ENCODE peak calls at places on chromosomes 5 and 9, in four cellular contexts. O is astrocyte, K is K562, T is neural progenitor cell. C is an unnamed sample.

GRCh38 chr5:86795659-86796058 is 177.9 kb downstream of the COX7C start:
- DNase-seq in O (no peak), T (no peak), K (no peak), C (no peak)

GRCh38 chr9:93134018-93134739 is at the start of gene NINJ1:
- DNase-seq in T (peak), K (peak), O (peak), C (peak)

GRCh38 chr5:71932649-71933338 is 174.5 kb upstream of the MAP1B start:
- DNase-seq in O (peak), T (peak), K (peak), C (no peak)

GRCh38 chr9:27162045-27162444 is 53.0 kb downstream of the TEK start:
- DNase-seq in O (peak), K (no peak), T (no peak), C (no peak)

GRCh38 chr5:176507911-176508310 is 29.3 kb downstream of the RNF44 start:
- DNase-seq in K (no peak), T (no peak), O (no peak), C (no peak)

GRCh38 chr9:134917431-134918373 is at the start of gene FCN1:
- DNase-seq in T (no peak), K (no peak), O (no peak), C (no peak)

GRCh38 chr9:98391406-98391805 is 136.0 kb upstream of the TBC1D2 start:
- DNase-seq in O (no peak), K (no peak), T (no peak), C (no peak)

GRCh38 chr9:26262431-26262830 is 584.2 kb upstream of the TUSC1 start:
- DNase-seq in K (no peak), O (no peak), T (no peak), C (no peak)

GRCh38 chr5:74382115-74382514 is 258.4 kb downstream of the ENC1 start:
- DNase-seq in K (no peak), T (no peak), O (no peak), C (no peak)

GRCh38 chr5:74372502-74373445 is 267.8 kb downstream of the ENC1 start:
- DNase-seq in K (no peak), O (peak), T (no peak), C (no peak)

GRCh38 chr5:84729326-84729725 is 344.6 kb upstream of the EDIL3 start:
- DNase-seq in O (peak), K (no peak), T (no peak), C (no peak)

DNA sequence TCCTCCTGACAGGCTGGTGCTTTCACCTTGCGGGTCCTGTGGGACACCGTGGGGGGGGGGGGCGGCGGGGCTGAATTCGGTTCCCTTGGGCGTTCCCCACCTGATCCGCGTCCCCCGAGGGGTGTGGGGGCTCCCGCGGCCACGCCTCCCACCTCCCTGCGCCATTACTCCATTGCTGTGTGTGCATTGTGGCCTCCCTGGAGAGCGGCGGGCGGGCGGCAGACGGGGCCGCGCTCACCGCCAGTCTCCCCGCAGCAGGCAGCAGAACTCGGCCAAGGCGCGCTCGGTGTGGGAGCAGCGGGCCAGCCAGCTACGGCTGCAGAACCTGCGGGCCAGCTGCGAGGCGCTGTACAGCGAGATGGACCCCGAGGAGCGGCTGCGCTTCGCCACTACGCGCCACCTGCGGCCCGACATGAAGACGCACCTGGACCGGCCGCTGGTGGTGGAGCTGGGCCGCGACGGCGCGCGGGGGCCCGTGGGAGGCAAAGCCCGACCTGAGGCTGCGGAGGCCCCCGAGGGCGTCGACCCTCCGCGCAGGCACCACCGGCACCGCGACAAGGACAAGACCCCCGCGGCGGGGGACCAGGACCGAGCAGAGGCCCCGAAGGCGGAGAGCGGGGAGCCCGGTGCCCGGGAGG is 145.3 kb downstream of the CACNA1B start:
- DNase-seq in T (peak), O (no peak), K (no peak), C (no peak)
- TF ChIP-seq EZH2 in T (peak), O (peak), K (no peak), C (no peak)

DNA sequence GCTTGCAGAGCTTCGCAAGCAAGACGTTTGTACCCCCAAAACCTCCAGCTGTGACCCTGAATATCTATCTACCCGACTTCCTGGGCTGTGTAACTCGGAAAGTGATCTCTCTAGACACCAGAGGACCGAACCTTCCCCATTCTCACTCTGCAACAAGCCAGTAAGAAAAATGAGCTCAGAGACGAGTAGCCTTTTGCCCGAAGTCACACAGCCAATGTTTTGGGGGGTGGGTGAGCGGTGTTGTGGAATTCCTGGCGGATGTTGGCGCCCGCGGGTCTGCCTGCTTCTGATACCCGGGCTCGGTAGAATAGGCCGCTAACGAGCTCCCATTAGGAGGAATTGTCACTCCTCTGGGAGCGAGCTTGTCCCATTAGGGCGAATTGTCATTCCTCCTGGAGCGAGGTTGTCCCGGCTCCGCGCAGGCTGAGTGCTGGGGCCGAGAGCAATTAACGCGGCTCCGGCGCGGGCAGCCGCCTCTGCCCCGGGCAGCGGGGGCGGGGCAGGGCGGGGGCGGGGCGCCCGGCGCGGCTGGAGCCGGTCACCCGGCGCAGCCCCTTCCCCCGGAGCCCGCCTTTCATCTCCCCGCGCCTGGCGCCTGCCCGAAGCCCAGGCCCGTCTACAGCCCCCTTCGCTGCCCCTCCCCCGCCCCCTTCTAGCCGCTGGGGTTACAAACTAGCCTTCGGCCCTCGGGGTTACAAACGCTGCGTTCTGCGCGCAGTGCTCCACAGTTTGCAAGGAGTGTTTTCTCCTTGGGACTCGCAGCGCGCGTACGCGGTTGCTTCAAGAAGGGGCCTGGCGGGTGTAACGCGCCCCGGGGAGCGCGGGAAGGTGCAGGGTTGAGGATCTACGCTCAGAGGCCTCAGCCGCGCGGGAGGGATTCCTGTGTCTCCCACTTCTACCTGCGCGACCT is 3.5 kb upstream of the MSX2 start:
- DNase-seq in O (no peak), T (peak), K (peak), C (no peak)
- TF ChIP-seq EZH2 in O (peak), T (no peak), K (no peak), C (no peak)

DNA sequence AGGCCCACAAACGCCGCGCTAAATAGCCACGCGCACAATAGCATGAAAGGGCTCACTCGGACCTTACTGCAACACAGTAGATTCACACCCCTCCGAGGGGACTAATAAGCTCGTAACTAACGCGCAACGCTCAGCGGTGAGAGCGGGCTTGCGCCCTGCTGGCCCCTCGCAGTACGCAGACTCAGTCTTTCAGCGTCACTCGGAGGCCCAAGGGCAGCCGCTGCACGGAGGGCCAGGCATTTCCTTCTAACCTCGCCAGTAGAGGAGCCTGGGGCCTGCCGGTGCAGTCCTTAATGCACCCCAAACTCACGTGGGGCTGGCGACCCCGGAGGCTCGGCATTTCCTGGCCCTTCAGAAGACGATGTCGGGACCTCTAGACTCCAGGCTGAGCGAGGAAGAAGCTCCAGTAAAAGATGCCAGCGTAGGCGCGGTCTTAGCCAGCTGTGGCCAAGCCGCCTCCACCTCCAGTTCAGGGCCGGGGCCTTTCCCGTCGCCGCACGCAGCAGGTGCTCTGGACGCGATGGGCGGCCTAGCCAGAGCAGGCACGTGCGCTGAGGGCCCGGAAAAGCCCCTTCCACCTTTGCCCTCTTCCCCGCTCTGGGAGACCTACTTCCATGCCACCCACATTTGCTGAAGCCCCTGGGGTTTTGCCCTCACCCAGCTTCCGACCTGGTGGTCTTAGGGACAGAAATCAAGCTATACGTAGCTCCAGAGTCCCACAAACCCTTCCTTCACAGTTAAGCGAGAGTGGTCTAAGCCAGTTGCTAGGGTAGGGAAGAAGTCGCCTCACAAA is 38.3 kb upstream of the TIFAB start:
- DNase-seq in O (no peak), K (no peak), T (peak), C (no peak)
- TF ChIP-seq EZH2 in O (no peak), K (no peak), T (peak), C (no peak)

GRCh38 chr5:1668141-1668721 is 131.4 kb downstream of the MRPL36 start:
- DNase-seq in T (peak), O (no peak), K (peak), C (no peak)

GRCh38 chr5:1666221-1666620 is 133.4 kb downstream of the MRPL36 start:
- DNase-seq in K (no peak), O (no peak), T (no peak), C (no peak)

GRCh38 chr5:1665803-1666202 is 133.8 kb downstream of the MRPL36 start:
- DNase-seq in K (no peak), T (no peak), O (no peak), C (no peak)

GRCh38 chr5:1667648-1668140 is 131.9 kb downstream of the MRPL36 start:
- DNase-seq in K (no peak), T (no peak), O (no peak), C (no peak)

GRCh38 chr5:1666812-1667588 is 132.6 kb downstream of the MRPL36 start:
- DNase-seq in T (peak), K (peak), O (no peak), C (peak)
- TF ChIP-seq EZH2 in T (no peak), K (no peak), O (peak), C (no peak)

GRCh38 chr5:181052526-181052927 is 12.5 kb downstream of the BTNL9 start:
- DNase-seq in T (no peak), O (no peak), K (no peak), C (no peak)
- TF ChIP-seq EZH2 in T (peak), O (no peak), K (no peak), C (no peak)

GRCh38 chr9:37034938-37035471 is 937 bp upstream of the PAX5 start:
- DNase-seq in T (peak), O (no peak), K (no peak), C (no peak)
- TF ChIP-seq EZH2 in T (no peak), O (no peak), K (no peak), C (no peak)

DNA sequence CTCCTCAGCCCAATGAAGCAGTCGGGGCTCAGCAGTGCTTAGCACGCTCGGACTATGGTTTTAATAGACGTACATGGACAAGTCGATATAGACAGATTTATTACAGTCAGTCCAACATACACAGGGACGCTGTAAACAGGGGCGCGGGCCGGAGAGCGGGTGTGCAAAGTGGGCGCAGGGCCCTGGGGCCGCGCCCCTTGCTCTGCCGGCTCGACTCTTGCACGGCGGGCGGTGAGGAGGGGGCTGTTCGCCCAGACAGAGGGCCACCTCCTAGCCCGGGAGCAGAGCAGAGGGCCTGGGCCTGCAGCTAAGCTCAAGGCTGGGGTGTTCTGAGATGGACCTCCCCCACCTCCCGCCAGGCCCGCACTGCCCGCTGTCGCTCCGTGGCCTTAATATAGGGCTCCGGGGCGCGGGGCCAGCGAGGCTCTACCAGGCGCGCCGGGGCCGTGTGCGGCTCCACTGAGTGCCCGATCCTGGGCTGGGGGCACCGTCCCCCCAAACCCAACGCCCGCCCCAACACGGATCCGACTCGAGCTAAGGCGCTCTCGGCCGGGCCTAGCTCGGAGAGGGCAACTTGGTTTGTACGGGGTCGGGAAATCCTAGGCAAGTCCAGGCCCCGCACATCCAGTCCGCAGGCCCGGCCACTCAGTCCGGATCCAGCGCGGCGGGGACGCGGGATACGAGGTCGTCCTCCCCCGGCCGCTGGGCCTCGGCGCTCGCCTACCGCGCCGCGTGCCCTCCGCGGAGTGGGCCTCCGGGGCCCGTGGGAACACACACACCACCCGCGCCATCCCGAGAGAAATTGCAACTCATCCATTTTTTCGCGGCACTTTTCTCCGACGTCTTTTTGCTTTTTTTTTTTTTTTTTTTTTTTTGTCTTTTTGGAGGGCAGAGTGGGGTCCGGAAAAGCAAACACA is 6.1 kb downstream of the PITX1 start:
- DNase-seq in O (no peak), T (peak), K (peak), C (no peak)
- TF ChIP-seq EZH2 in O (peak), T (peak), K (no peak), C (no peak)